ENCODE peak calls at places on chromosomes 4 and X, in five cellular contexts. Q is left ventricle myocardium inferior, D is fibroblast of mammary gland, R is OCI-LY7, W is astrocyte of the spinal cord. F is an unnamed sample.
A peak's percentile ranks its signal among the peaks of the same experiment; 100 is the strongest.

GRCh38 chrX:133745361-133745760 is 240.0 kb downstream of the GPC3 start:
- DNase-seq in Q (no peak), D (no peak), R (no peak), W (no peak), F (no peak)

GRCh38 chr4:136713140-136713539 is 819.2 kb downstream of the PCDH18 start:
- DNase-seq in Q (no peak), D (peak; percentile 2), R (no peak), W (peak; percentile 40), F (no peak)

GRCh38 chr4:55181606-55182005 is 56.2 kb upstream of the KDR start:
- DNase-seq in Q (no peak), D (peak; percentile 28), R (no peak), W (peak; percentile 66), F (peak; percentile 43)

GRCh38 chr4:93467484-93468155 is 360.9 kb upstream of the ATOH1 start:
- DNase-seq in Q (no peak), D (no peak), R (no peak), W (no peak), F (no peak)

GRCh38 chr4:185247151-185247550 is 37.8 kb downstream of the SNX25 start:
- DNase-seq in Q (no peak), D (peak; percentile 16), R (no peak), W (no peak), F (no peak)

GRCh38 chr4:2497324-2497723 is 28.4 kb downstream of the RNF4 start:
- DNase-seq in Q (no peak), D (no peak), R (no peak), W (no peak), F (no peak)

GRCh38 chr4:76430519-76431388 is 4.3 kb upstream of the SHROOM3 start:
- DNase-seq in Q (no peak), D (peak; percentile 66), R (peak; percentile 46), W (peak; percentile 67), F (peak; percentile 73)

GRCh38 chrX:103073442-103073841 is 9.5 kb upstream of the BEX1 start:
- DNase-seq in Q (no peak), D (no peak), R (no peak), W (no peak), F (peak; percentile 11)

GRCh38 chr4:84582988-84583870 is at the start of gene CDS1:
- DNase-seq in Q (peak; percentile 14), D (no peak), R (no peak), W (no peak), F (no peak)

GRCh38 chrX:154015581-154016264 is 4.0 kb downstream of the IRAK1 start:
- DNase-seq in Q (no peak), D (no peak), R (no peak), W (no peak), F (no peak)

GRCh38 chr4:139454646-139455045 is 725 bp downstream of the RAB33B start:
- DNase-seq in Q (no peak), D (peak; percentile 10), R (peak; percentile 31), W (peak; percentile 13), F (no peak)

GRCh38 chrX:138875472-138875871 is 164.0 kb upstream of the FGF13 start:
- DNase-seq in Q (no peak), D (peak; percentile 25), R (no peak), W (no peak), F (no peak)

GRCh38 chrX:25022499-25023325 is 6.9 kb upstream of the ARX start:
- DNase-seq in Q (no peak), D (no peak), R (no peak), W (no peak), F (no peak)

GRCh38 chr4:99390060-99390459 is 37.5 kb upstream of the ADH1C start:
- DNase-seq in Q (no peak), D (peak; percentile 82), R (no peak), W (peak; percentile 16), F (no peak)

GRCh38 chrX:21735753-21736127 is 22.2 kb downstream of the SMPX start:
- DNase-seq in Q (no peak), D (peak; percentile 34), R (no peak), W (no peak), F (no peak)

GRCh38 chr4:20085156-20085555 is 166.5 kb upstream of the SLIT2 start:
- DNase-seq in Q (no peak), D (no peak), R (no peak), W (no peak), F (peak; percentile 31)

GRCh38 chr4:8010618-8011017 is 71.0 kb upstream of the AFAP1 start:
- DNase-seq in Q (no peak), D (no peak), R (no peak), W (peak; percentile 61), F (peak; percentile 46)

GRCh38 chr4:180150818-180151217 is 2092.4 kb upstream of the TENM3 start:
- DNase-seq in Q (no peak), D (no peak), R (peak; percentile 55), W (peak; percentile 13), F (no peak)

GRCh38 chr4:2341261-2341841 is 77.1 kb downstream of the ZFYVE28 start:
- DNase-seq in Q (no peak), D (no peak), R (no peak), W (no peak), F (no peak)

GRCh38 chr4:15654556-15655222 is 468 bp downstream of the FBXL5 start:
- DNase-seq in Q (peak; percentile 54), D (peak; percentile 32), R (peak; percentile 62), W (peak; percentile 46), F (peak; percentile 9)

GRCh38 chrX:44062842-44063241 is 89.7 kb upstream of the NDP start:
- DNase-seq in Q (no peak), D (no peak), R (no peak), W (no peak), F (no peak)

GRCh38 chr4:41212221-41213203 is 1.8 kb downstream of the APBB2 start:
- DNase-seq in Q (no peak), D (peak; percentile 78), R (peak; percentile 83), W (peak; percentile 69), F (peak; percentile 77)

DNA sequence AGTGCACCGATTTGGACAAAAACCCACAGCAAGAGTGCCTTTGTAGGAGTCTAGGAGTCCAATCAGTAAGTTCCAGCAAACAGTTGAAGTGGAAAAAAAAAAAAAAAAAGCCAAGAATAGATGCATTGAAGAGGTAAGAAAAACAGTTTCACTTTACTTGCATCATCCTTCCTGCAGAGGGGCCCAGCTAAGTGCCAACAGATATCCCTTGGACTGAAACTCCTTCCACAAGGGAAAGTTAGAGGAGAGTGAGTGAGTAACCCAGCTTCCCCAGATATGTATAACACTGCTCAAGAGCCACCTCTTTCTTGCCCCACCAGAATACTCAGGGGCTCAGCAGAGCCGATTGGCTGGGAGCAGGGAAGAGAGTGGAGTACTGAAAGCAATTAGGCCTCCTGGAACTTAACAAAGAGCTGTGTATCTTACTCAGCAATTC is 617.7 kb upstream of the SMIM31 start:
- DNase-seq in Q (no peak), D (peak; percentile 1), R (no peak), W (peak; percentile 63), F (no peak)
- H3K4me3 ChIP-seq in Q (no peak overlapping the region), D (no peak overlapping the region), R (no peak overlapping the region), W (no peak overlapping the region), F (no peak overlapping the region)

DNA sequence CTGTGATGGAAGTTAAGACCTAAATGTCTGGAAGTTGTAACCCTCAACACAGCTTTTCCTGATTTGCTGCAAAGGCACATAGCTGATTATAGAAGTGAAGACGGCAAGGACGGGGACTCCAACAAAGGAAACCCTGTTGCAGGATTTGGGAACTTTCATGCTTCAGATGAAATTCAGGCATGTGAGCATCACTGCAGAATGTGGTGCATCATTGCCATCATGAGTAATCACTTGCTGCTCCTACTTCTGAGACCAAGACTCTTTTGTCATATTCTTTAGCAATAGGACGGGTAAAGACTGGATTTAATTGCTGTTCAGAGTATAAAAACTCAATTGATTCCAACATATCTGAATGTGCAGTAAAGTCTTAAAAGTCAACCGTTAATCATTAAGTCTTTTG is 35.8 kb downstream of the YIPF6 start:
- DNase-seq in Q (no peak), D (peak; percentile 33), R (no peak), W (no peak), F (no peak)
- TF ChIP-seq CTCF in Q (no peak), D (no peak), R (no peak), W (no peak), F (no peak)

GRCh38 chrX:118974908-118975671 is 672 bp downstream of the LONRF3 start:
- DNase-seq in Q (peak; percentile 19), D (no peak), R (no peak), W (no peak), F (peak; percentile 37)

GRCh38 chrX:118973389-118974087 is 880 bp upstream of the LONRF3 start:
- DNase-seq in Q (peak; percentile 16), D (no peak), R (no peak), W (no peak), F (no peak)

GRCh38 chrX:118976599-118977340 is 2.4 kb downstream of the LONRF3 start:
- DNase-seq in Q (peak; percentile 27), D (no peak), R (peak; percentile 29), W (no peak), F (no peak)

GRCh38 chrX:118975831-118976598 is 1.6 kb downstream of the LONRF3 start:
- DNase-seq in Q (peak; percentile 70), D (peak; percentile 19), R (no peak), W (no peak), F (peak; percentile 35)

DNA sequence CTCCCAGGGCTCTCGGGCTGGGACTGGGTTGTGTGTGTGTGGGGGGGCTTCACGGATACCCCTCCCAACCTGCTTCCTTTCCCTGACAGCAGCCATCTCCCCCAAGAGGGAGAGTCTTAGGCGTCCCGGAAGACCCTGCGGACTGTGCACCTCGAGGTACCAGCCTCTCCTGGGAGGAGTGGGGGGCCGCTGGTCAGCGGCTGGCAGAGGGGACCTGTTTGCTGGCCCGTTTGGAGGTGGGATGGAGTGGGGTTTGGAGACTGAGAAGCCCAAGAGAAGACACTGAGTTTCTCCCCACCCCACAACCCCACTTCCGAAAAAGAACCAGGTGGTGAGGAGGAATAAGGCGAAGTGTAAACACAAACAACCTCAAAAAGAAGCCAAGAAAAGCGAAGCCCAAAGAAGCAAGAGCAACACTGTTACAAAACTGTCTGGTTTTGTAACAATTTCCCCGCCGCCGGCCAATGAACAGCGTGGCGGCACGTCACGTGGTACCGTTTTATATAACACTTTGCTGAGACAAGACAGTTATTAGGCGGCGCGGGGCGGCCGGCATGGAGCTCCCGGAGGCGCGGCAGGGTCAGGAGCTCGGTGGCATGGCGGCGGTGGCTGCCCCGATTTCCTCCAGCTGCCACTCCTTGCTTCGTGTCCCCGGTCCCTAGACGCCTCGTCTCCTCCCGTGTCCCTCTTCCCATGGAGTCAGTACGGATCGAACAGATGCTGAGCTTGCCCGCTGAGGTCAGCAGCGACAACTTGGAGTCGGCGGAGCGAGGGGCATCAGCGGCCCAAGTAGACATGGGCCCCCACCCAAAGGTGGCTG is at the start of gene LONRF3:
- DNase-seq in Q (peak; percentile 73), D (peak; percentile 42), R (peak; percentile 7), W (peak; percentile 27), F (peak; percentile 66)
- H3K4me3 ChIP-seq in Q (peak within 1 kb of the TSS; percentile 70), D (peak within 1 kb of the TSS; percentile 7), R (peak within 1 kb of the TSS; percentile 44), W (peak within 1 kb of the TSS; percentile 10), F (no peak within 1 kb of the TSS)

DNA sequence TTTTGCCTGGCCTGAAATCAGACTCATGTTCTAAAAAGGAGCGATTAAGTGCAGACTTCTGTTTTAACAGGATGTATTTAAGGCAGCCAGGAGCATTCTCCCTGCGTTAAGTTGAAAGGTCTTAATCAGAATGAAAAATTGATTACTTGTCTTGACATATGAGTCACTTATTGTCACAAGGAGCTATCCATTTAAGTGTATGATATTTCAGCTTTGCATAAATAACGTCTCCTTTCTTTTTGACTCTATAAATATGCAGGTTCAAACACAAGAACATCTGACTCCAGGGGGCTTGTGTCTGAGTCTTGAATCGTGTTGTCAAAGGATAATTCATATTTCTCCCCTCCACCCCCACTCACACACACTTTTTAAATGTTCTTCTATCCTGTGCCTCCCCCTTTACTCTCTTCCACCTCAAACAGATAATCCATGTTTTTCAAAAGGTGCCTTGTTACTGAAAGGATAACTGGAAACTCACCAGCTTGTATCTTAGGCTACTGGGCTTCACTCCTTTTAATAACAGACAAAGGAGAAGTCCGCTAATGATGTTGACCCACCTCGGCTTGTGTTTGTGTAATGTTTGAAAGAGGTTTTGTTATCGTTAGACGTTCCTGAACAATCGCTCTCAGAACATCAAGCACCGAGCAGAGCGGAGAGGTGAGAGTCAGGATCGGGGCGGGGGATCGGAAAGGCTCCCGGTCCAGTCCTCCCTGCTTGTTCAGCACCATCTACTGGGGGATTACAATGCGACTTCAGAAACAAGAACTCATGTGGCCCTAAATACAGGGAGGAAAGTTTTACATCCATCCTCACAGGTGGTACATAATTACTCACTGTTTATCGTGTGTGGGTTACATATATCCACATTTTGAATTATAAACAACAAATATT is 107.5 kb upstream of the RPL34 start:
- DNase-seq in Q (peak; percentile 14), D (peak; percentile 59), R (no peak), W (peak; percentile 79), F (peak; percentile 80)
- TF ChIP-seq CTCF in Q (peak; percentile 59), D (peak; percentile 43), R (peak; percentile 48), W (peak; percentile 72), F (peak; percentile 49)

F was measured in foreskin fibroblast.